ENCODE peak calls at places on chromosomes 2 and 18, in ten cellular contexts. Q is cardiac fibroblast, X is AG09309, C is mucosa of descending colon, P is IMR-90, F is ascending aorta, O is lower leg skin, W is fibroblast of mammary gland, K is PC-9, G is coronary artery. H is an unnamed sample.

GRCh38 chr2:216023055-216023648 is 9.8 kb upstream of the MREG start:
- DNase-seq in F (no peak), O (no peak), P (peak), C (no peak), W (peak), Q (peak), K (peak), X (no peak), G (no peak), H (no peak)

GRCh38 chr2:156625360-156625995 is 189.3 kb downstream of the GPD2 start:
- DNase-seq in Q (no peak), K (no peak), C (no peak), W (peak), F (no peak), G (no peak), X (no peak), P (no peak), O (no peak), H (no peak)

GRCh38 chr2:177625744-177626655 is 233.4 kb downstream of the AGPS start:
- DNase-seq in F (no peak), G (no peak), O (no peak), C (no peak), W (no peak), Q (no peak), P (no peak), X (no peak), K (no peak), H (no peak)

GRCh38 chr18:57970356-57971095 is 73.5 kb upstream of the NEDD4L start:
- DNase-seq in P (no peak), G (no peak), W (peak), Q (no peak), F (no peak), K (no peak), X (no peak), O (no peak), C (peak), H (no peak)

GRCh38 chr2:203534486-203535077 is 519 bp downstream of the RAPH1 start:
- DNase-seq in O (peak), X (no peak), F (no peak), P (no peak), K (no peak), C (no peak), Q (no peak), G (no peak), W (no peak), H (peak)

GRCh38 chr18:39742015-39742466 is 2176.4 kb upstream of the CELF4 start:
- DNase-seq in G (no peak), W (no peak), F (no peak), P (peak), C (no peak), X (no peak), O (no peak), K (no peak), Q (no peak), H (no peak)

GRCh38 chr2:1911811-1912210 is 167.5 kb upstream of the PXDN start:
- DNase-seq in X (no peak), F (no peak), Q (no peak), G (no peak), C (no peak), P (no peak), O (no peak), K (no peak), W (no peak), H (no peak)

GRCh38 chr2:67526283-67526682 is 129.2 kb downstream of the ETAA1 start:
- DNase-seq in G (no peak), C (no peak), Q (peak), W (peak), P (peak), K (no peak), F (no peak), X (peak), O (no peak), H (no peak)

GRCh38 chr2:236834284-236834683 is 251.4 kb upstream of the COPS8 start:
- DNase-seq in P (no peak), W (no peak), F (no peak), Q (no peak), G (no peak), K (no peak), X (no peak), O (no peak), C (no peak), H (no peak)

GRCh38 chr2:65277791-65278449 is 50.3 kb downstream of the ACTR2 start:
- DNase-seq in W (peak), O (no peak), X (no peak), K (no peak), G (no peak), P (peak), F (no peak), C (no peak), Q (no peak), H (no peak)

GRCh38 chr18:69996951-69997798 is 49.5 kb upstream of the CD226 start:
- DNase-seq in Q (no peak), F (no peak), K (no peak), O (no peak), X (no peak), W (no peak), P (no peak), G (no peak), C (no peak), H (no peak)

GRCh38 chr2:212794471-212794870 is 255.9 kb upstream of the ERBB4 start:
- DNase-seq in G (no peak), C (no peak), K (no peak), P (no peak), F (no peak), X (no peak), Q (peak), O (no peak), W (no peak), H (no peak)

GRCh38 chr2:189512879-189513278 is 67.7 kb downstream of the SLC40A1 start:
- DNase-seq in X (no peak), P (no peak), C (no peak), K (no peak), G (no peak), W (no peak), Q (peak), O (no peak), F (no peak), H (no peak)

GRCh38 chr2:844725-845124 is 105.9 kb upstream of the SNTG2 start:
- DNase-seq in G (no peak), C (no peak), O (peak), K (no peak), W (no peak), F (no peak), Q (no peak), X (no peak), P (no peak), H (no peak)

GRCh38 chr2:234444888-234445287 is 52.0 kb downstream of the ARL4C start:
- DNase-seq in P (peak), W (peak), C (peak), O (no peak), K (no peak), F (no peak), G (no peak), X (peak), Q (peak), H (no peak)

GRCh38 chr2:227183657-227184367 is 19.4 kb downstream of the COL4A3 start:
- DNase-seq in F (no peak), X (no peak), C (no peak), G (no peak), O (no peak), P (no peak), K (no peak), W (no peak), Q (peak), H (no peak)

GRCh38 chr2:105005601-105006000 is 32.3 kb upstream of the MRPS9 start:
- DNase-seq in P (no peak), O (no peak), Q (no peak), F (no peak), X (no peak), W (no peak), K (no peak), G (no peak), C (no peak), H (no peak)

GRCh38 chr18:67305466-67305865 is 211.1 kb downstream of the DSEL start:
- DNase-seq in K (no peak), O (no peak), F (no peak), C (no peak), P (no peak), G (no peak), X (no peak), Q (no peak), W (no peak), H (no peak)

GRCh38 chr2:104597942-104598341 is 256.0 kb upstream of the POU3F3 start:
- DNase-seq in O (no peak), W (no peak), C (no peak), G (no peak), F (no peak), P (no peak), Q (no peak), X (no peak), K (no peak), H (no peak)

GRCh38 chr18:12092398-12093229 is 1.0 kb upstream of the ANKRD62 start:
- DNase-seq in F (no peak), X (no peak), K (peak), C (peak), P (no peak), G (no peak), O (no peak), Q (no peak), W (no peak), H (no peak)

GRCh38 chr2:16666453-16666801 is 793 bp upstream of the CYRIA start:
- DNase-seq in P (peak), C (no peak), W (peak), X (no peak), F (no peak), O (no peak), G (no peak), Q (peak), K (no peak), H (no peak)

GRCh38 chr2:216222650-216223352 is 113.7 kb downstream of the XRCC5 start:
- DNase-seq in P (peak), O (no peak), F (no peak), C (no peak), X (no peak), W (peak), K (no peak), G (no peak), Q (peak), H (no peak)

GRCh38 chr2:100554788-100555407 is 7.9 kb upstream of the PDCL3 start:
- DNase-seq in Q (no peak), X (no peak), G (no peak), F (no peak), O (no peak), C (peak), W (no peak), P (no peak), K (no peak), H (no peak)

GRCh38 chr2:143604172-143604571 is 475.0 kb downstream of the ARHGAP15 start:
- DNase-seq in G (no peak), W (no peak), Q (no peak), X (no peak), O (no peak), C (no peak), P (no peak), F (no peak), K (no peak), H (no peak)

GRCh38 chr2:70984576-70985282 is 6.3 kb downstream of the ANKRD53 start:
- DNase-seq in P (peak), F (no peak), X (no peak), O (no peak), K (peak), G (peak), C (peak), Q (peak), W (peak), H (no peak)

GRCh38 chr2:216404010-216404618 is 8.2 kb upstream of the SMARCAL1 start:
- DNase-seq in F (no peak), O (peak), Q (peak), X (no peak), P (peak), W (peak), G (no peak), C (no peak), K (peak), H (no peak)

GRCh38 chr2:974454-974853 is 23.8 kb downstream of the SNTG2 start:
- DNase-seq in P (no peak), K (no peak), F (no peak), G (no peak), Q (peak), O (no peak), C (no peak), X (no peak), W (no peak), H (no peak)

GRCh38 chr18:3612315-3612714 is 162.3 kb downstream of the TGIF1 start:
- DNase-seq in G (no peak), F (no peak), Q (no peak), P (no peak), K (no peak), X (no peak), O (no peak), C (no peak), W (peak), H (no peak)

GRCh38 chr2:164794432-164795231 is 47.0 kb downstream of the COBLL1 start:
- DNase-seq in G (no peak), P (no peak), O (no peak), Q (no peak), F (no peak), X (no peak), C (no peak), W (no peak), K (no peak), H (no peak)

GRCh38 chr2:236815746-236816145 is 246.1 kb downstream of the ACKR3 start:
- DNase-seq in C (no peak), X (no peak), O (no peak), K (no peak), P (no peak), Q (no peak), G (no peak), F (no peak), W (no peak), H (no peak)

GRCh38 chr18:58473071-58473470 is 155.8 kb downstream of the ALPK2 start:
- DNase-seq in P (peak), C (no peak), O (no peak), F (no peak), K (no peak), Q (peak), X (no peak), W (no peak), G (no peak), H (no peak)

DNA sequence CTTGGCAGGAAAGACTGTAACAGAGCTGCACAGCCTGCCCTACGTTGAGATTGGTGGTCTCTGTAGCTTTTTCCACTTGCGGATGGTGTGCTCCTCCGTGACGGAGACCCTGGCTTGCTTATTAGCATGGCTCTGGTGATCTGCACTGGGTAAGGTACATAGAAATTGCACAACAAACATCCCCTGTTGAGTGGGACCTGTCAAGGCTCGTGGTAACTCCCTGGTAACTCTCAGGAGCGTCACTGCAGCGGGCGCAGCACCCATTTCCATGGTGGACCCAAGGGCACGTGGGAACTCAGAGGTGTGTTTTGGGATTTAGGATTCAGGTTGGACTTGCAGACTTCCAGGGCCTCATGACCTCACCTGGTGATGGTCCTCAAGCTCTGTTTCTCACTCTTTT is 1.1 kb downstream of the TRAF3IP1 start:
- DNase-seq in X (no peak), F (no peak), G (no peak), Q (no peak), C (no peak), W (no peak), O (no peak), K (no peak), P (no peak), H (no peak)
- H3K4me3 ChIP-seq in X (peak), F (peak), G (peak), Q (peak), C (no peak), W (peak), O (no peak), K (peak), P (peak), H (peak)

GRCh38 chr2:72915076-72915906 is 2.0 kb upstream of the EMX1 start:
- DNase-seq in Q (no peak), G (peak), O (no peak), F (no peak), W (no peak), P (no peak), X (no peak), C (no peak), K (no peak), H (no peak)
- H3K4me3 ChIP-seq in Q (no peak), G (peak), O (no peak), F (peak), W (no peak), P (no peak), X (no peak), C (no peak), K (peak), H (peak)

GRCh38 chr2:207334631-207335371 is 169.1 kb upstream of the KLF7 start:
- DNase-seq in G (peak), K (peak), O (peak), X (peak), W (peak), Q (peak), F (peak), C (peak), P (peak), H (peak)
- H3K4me3 ChIP-seq in G (peak), K (peak), O (no peak), X (peak), W (peak), Q (peak), F (peak), C (no peak), P (peak), H (peak)

GRCh38 chr18:62125702-62126101 is 61.2 kb downstream of the PIGN start:
- DNase-seq in X (no peak), F (no peak), O (no peak), Q (no peak), W (no peak), G (no peak), P (no peak), C (no peak), K (no peak), H (no peak)

GRCh38 chr18:62128157-62128556 is 58.7 kb downstream of the PIGN start:
- DNase-seq in X (peak), Q (peak), G (no peak), K (no peak), C (no peak), W (peak), P (peak), O (no peak), F (no peak), H (no peak)

GRCh38 chr18:62122330-62122729 is 64.5 kb downstream of the PIGN start:
- DNase-seq in K (no peak), P (no peak), Q (no peak), C (no peak), X (no peak), O (no peak), G (no peak), W (no peak), F (no peak), H (no peak)

GRCh38 chr18:62131305-62131909 is 55.4 kb downstream of the PIGN start:
- DNase-seq in X (peak), C (no peak), F (no peak), W (peak), O (no peak), G (no peak), K (peak), Q (peak), P (peak), H (no peak)

GRCh38 chr18:62126776-62127175 is 60.1 kb downstream of the PIGN start:
- DNase-seq in O (no peak), W (no peak), G (no peak), F (no peak), Q (no peak), C (no peak), P (no peak), X (no peak), K (no peak), H (no peak)
- H3K4me3 ChIP-seq in O (no peak), W (no peak), G (no peak), F (no peak), Q (no peak), C (no peak), P (no peak), X (no peak), K (no peak), H (no peak)

DNA sequence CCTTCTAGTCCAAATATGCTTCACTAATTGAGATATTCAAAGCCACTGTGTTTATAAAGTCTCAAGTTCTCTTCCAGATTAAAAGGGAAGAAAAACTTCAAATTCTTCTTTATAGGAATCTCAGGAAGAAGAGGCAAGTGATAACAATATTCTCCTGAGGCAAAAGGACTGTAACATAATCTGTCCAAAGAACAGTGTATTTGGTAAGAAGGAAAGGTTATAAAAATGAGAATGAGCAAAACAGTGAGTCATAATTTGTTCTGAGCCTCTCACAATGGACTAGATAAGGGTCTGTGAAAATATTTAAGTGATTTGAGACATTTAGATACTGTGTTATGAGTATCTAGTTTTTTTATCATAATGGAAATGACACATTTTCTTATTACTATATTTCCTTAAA is 44.3 kb downstream of the SNRPD1 start:
- DNase-seq in K (no peak), F (no peak), C (no peak), O (no peak), W (peak), Q (peak), G (no peak), X (peak), P (peak), H (no peak)
- H3K4me3 ChIP-seq in K (no peak), F (no peak), C (no peak), O (no peak), W (no peak), Q (no peak), G (no peak), X (no peak), P (no peak), H (no peak)

GRCh38 chr18:54945726-54946125 is 13.5 kb downstream of the CCDC68 start:
- DNase-seq in C (no peak), F (no peak), Q (peak), X (no peak), O (no peak), K (no peak), P (no peak), G (no peak), W (no peak), H (no peak)
- H3K4me3 ChIP-seq in C (no peak), F (peak), Q (peak), X (no peak), O (no peak), K (peak), P (peak), G (peak), W (no peak), H (peak)